ENCODE peak calls at places on chromosomes 6 and 20, in nine cellular contexts. Z is heart right ventricle; I is activated naive CD4-positive, alpha-beta T cell; R is globus pallidus; T is posterior cingulate gyrus; V is putamen; W is stimulated activated CD4-positive, alpha-beta T cell treated with anti-CD3 and anti-CD28 coated beads, Interleukin-12 subunit alpha, Interleukin-12 subunit beta, amount 100 ng/mL, for 48 hours; M is NCI-H345; X is B cell. J is an unnamed sample.

GRCh38 chr6:91273729-91274128 is 686.9 kb upstream of the MAP3K7 start:
- DNase-seq in Z (peak; percentile 34), I (no peak), R (peak; percentile 3), T (no peak), V (no peak), W (no peak), M (no peak), X (no peak), J (no peak)

GRCh38 chr6:149379977-149380376 is 20.1 kb upstream of the SUMO4 start:
- DNase-seq in Z (no peak), I (no peak), R (no peak), T (no peak), V (no peak), W (no peak), M (no peak), X (no peak), J (no peak)

GRCh38 chr20:2750343-2751251 is 49.8 kb downstream of the CPXM1 start:
- DNase-seq in Z (no peak), I (no peak), R (no peak), T (no peak), V (no peak), W (no peak), M (peak; percentile 66), X (peak; percentile 25), J (no peak)

GRCh38 chr6:14499804-14500203 is 382.2 kb downstream of the CD83 start:
- DNase-seq in Z (no peak), I (no peak), R (no peak), T (no peak), V (no peak), W (no peak), M (no peak), X (no peak), J (no peak)

GRCh38 chr6:158078320-158078719 is 89.7 kb downstream of the SERAC1 start:
- DNase-seq in Z (no peak), I (no peak), R (no peak), T (no peak), V (no peak), W (no peak), M (no peak), X (no peak), J (no peak)

GRCh38 chr20:32678948-32679347 is 5.2 kb upstream of the C20orf203 start:
- DNase-seq in Z (peak; percentile 35), I (no peak), R (peak; percentile 80), T (peak; percentile 70), V (peak; percentile 68), W (no peak), M (peak; percentile 37), X (no peak), J (no peak)

GRCh38 chr6:80143312-80143960 is 37.0 kb downstream of the BCKDHB start:
- DNase-seq in Z (peak; percentile 17), I (no peak), R (peak; percentile 43), T (no peak), V (peak; percentile 33), W (no peak), M (no peak), X (no peak), J (no peak)

GRCh38 chr20:14948416-14948815 is 611.0 kb upstream of the FLRT3 start:
- DNase-seq in Z (no peak), I (no peak), R (peak; percentile 2), T (no peak), V (no peak), W (no peak), M (no peak), X (no peak), J (no peak)

GRCh38 chr6:33847867-33848266 is 44.1 kb upstream of the MLN start:
- DNase-seq in Z (no peak), I (no peak), R (no peak), T (no peak), V (no peak), W (no peak), M (no peak), X (no peak), J (no peak)

GRCh38 chr6:26556263-26557070 is 18.3 kb downstream of the HMGN4 start:
- DNase-seq in Z (no peak), I (no peak), R (peak; percentile 40), T (peak; percentile 24), V (peak; percentile 59), W (peak; percentile 46), M (peak; percentile 12), X (peak; percentile 35), J (no peak)

GRCh38 chr6:131849799-131850198 is 42.0 kb downstream of the ENPP1 start:
- DNase-seq in Z (no peak), I (no peak), R (no peak), T (no peak), V (no peak), W (no peak), M (no peak), X (no peak), J (no peak)